ENCODE peak calls at places on chromosome 17, in five cellular contexts. F is activated T-helper 1 cell treated with Interleukin-2 at 50 U/mL for 16 hours; Q is CD8-positive, alpha-beta memory T cell; Z is fibroblast of the aortic adventitia; J is psoas muscle. W is an unnamed sample.

GRCh38 chr17:17044846-17045561 is 2.7 kb downstream of the MPRIP start:
- DNase-seq in Z (peak; percentile 73), Q (no peak), F (no peak), J (no peak), W (peak; percentile 83)

GRCh38 chr17:39719563-39719962 is 10.8 kb downstream of the MIEN1 start:
- DNase-seq in F (no peak), J (no peak), Z (no peak), Q (no peak), W (no peak)

GRCh38 chr17:48002920-48003685 is 32.2 kb downstream of the CDK5RAP3 start:
- DNase-seq in J (no peak), Q (no peak), F (no peak), Z (no peak), W (no peak)

GRCh38 chr17:61253293-61253801 is 146.3 kb upstream of the TBX2 start:
- DNase-seq in J (peak; percentile 57), Q (no peak), Z (no peak), F (no peak), W (peak; percentile 47)

GRCh38 chr17:76534831-76535732 is 2.4 kb downstream of the CYGB start:
- DNase-seq in Q (no peak), F (no peak), J (peak; percentile 8), Z (no peak), W (no peak)

GRCh38 chr17:40922239-40922638 is 15.2 kb downstream of the KRT23 start:
- DNase-seq in Z (peak; percentile 83), Q (no peak), J (peak; percentile 42), F (no peak), W (peak; percentile 89)

GRCh38 chr17:77461277-77462057 is 320.7 kb downstream of the SEC14L1 start:
- DNase-seq in J (no peak), Q (no peak), F (no peak), Z (no peak), W (no peak)

GRCh38 chr17:1371893-1372590 is 28.0 kb downstream of the YWHAE start:
- DNase-seq in Q (no peak), J (no peak), F (no peak), Z (no peak), W (no peak)

GRCh38 chr17:28173801-28174200 is 131.3 kb downstream of the NLK start:
- DNase-seq in F (no peak), Q (no peak), J (no peak), Z (peak; percentile 4), W (peak; percentile 57)

GRCh38 chr17:63645775-63646491 is 23.7 kb downstream of the MAP3K3 start:
- DNase-seq in Q (no peak), Z (no peak), J (no peak), F (no peak), W (no peak)

GRCh38 chr17:46024590-46024989 is 25.5 kb downstream of the STH start:
- DNase-seq in F (no peak), J (no peak), Z (no peak), Q (no peak), W (no peak)

GRCh38 chr17:57366558-57367351 is 110.4 kb downstream of the MSI2 start:
- DNase-seq in Q (no peak), J (no peak), F (no peak), Z (no peak), W (peak; percentile 20)

GRCh38 chr17:43645450-43645764 is 16.3 kb downstream of the MEOX1 start:
- DNase-seq in J (no peak), F (no peak), Z (no peak), Q (no peak), W (no peak)

GRCh38 chr17:43125967-43126910 is 1.1 kb upstream of the BRCA1 start:
- DNase-seq in Q (no peak), Z (peak; percentile 7), J (no peak), F (no peak), W (no peak)

GRCh38 chr17:54784305-54784704 is 116.3 kb upstream of the TOM1L1 start:
- DNase-seq in F (no peak), J (no peak), Q (no peak), Z (no peak), W (no peak)

GRCh38 chr17:17849863-17850373 is 13.1 kb upstream of the SREBF1 start:
- DNase-seq in J (peak; percentile 59), Z (peak; percentile 51), F (peak; percentile 33), Q (peak; percentile 72), W (peak; percentile 74)

GRCh38 chr17:36939944-36940312 is 2.7 kb downstream of the LHX1 start:
- DNase-seq in Q (no peak), F (no peak), Z (no peak), J (no peak), W (no peak)

GRCh38 chr17:9021158-9021984 is at the start of gene NTN1:
- DNase-seq in J (peak; percentile 50), Z (peak; percentile 10), F (no peak), Q (peak; percentile 50), W (peak; percentile 18)

GRCh38 chr17:75151893-75152292 is 2.4 kb downstream of the JPT1 start:
- DNase-seq in J (no peak), Z (no peak), Q (no peak), F (no peak), W (no peak)

GRCh38 chr17:60351012-60351695 is 40.8 kb downstream of the USP32 start:
- DNase-seq in F (no peak), Q (no peak), J (no peak), Z (no peak), W (no peak)

W was measured in cardiac fibroblast.